ENCODE peak calls at places on chromosomes 11 and 22, in ten cellular contexts. One of them, this sample, is unnamed.

GRCh38 chr11:17865765-17866428 is 131.3 kb downstream of the KCNC1 start:
- DNase-seq in SK-N-SH: no peak
- DNase-seq in CD4-positive, alpha-beta T cell: no peak
- DNase-seq in AG04450: no peak
- DNase-seq in adrenal gland: no peak
- DNase-seq in cardiac muscle cell: peak; percentile 15
- DNase-seq in caudate nucleus: no peak
- DNase-seq in hepatocyte: no peak
- DNase-seq in PC-3: peak; percentile 22
- DNase-seq in heart right ventricle: peak; percentile 13
- DNase-seq in this sample: no peak

GRCh38 chr11:34792814-34793241 is 123.4 kb downstream of the APIP start:
- DNase-seq in SK-N-SH: no peak
- DNase-seq in CD4-positive, alpha-beta T cell: no peak
- DNase-seq in AG04450: no peak
- DNase-seq in adrenal gland: peak; percentile 38
- DNase-seq in cardiac muscle cell: no peak
- DNase-seq in caudate nucleus: peak; percentile 51
- DNase-seq in hepatocyte: no peak
- DNase-seq in PC-3: no peak
- DNase-seq in heart right ventricle: no peak
- DNase-seq in this sample: no peak

GRCh38 chr11:102451693-102452460 is 688 bp downstream of the TMEM123 start:
- DNase-seq in SK-N-SH: peak; percentile 80
- DNase-seq in CD4-positive, alpha-beta T cell: peak; percentile 81
- DNase-seq in AG04450: no peak
- DNase-seq in adrenal gland: peak; percentile 71
- DNase-seq in cardiac muscle cell: peak; percentile 72
- DNase-seq in caudate nucleus: peak; percentile 72
- DNase-seq in hepatocyte: peak; percentile 87
- DNase-seq in PC-3: peak; percentile 67
- DNase-seq in heart right ventricle: peak; percentile 58
- DNase-seq in this sample: peak; percentile 90

GRCh38 chr22:50622723-50623327 is 5.1 kb downstream of the ARSA start:
- DNase-seq in SK-N-SH: peak; percentile 12
- DNase-seq in CD4-positive, alpha-beta T cell: no peak
- DNase-seq in AG04450: no peak
- DNase-seq in adrenal gland: no peak
- DNase-seq in cardiac muscle cell: no peak
- DNase-seq in caudate nucleus: no peak
- DNase-seq in hepatocyte: no peak
- DNase-seq in PC-3: no peak
- DNase-seq in heart right ventricle: no peak
- DNase-seq in this sample: peak; percentile 87

GRCh38 chr11:9530901-9531625 is 42.4 kb upstream of the WEE1 start:
- DNase-seq in SK-N-SH: no peak
- DNase-seq in CD4-positive, alpha-beta T cell: no peak
- DNase-seq in AG04450: no peak
- DNase-seq in adrenal gland: no peak
- DNase-seq in cardiac muscle cell: no peak
- DNase-seq in caudate nucleus: no peak
- DNase-seq in hepatocyte: no peak
- DNase-seq in PC-3: no peak
- DNase-seq in heart right ventricle: no peak
- DNase-seq in this sample: no peak

GRCh38 chr22:33707581-33707980 is 212.7 kb downstream of the LARGE1 start:
- DNase-seq in SK-N-SH: no peak
- DNase-seq in CD4-positive, alpha-beta T cell: no peak
- DNase-seq in AG04450: no peak
- DNase-seq in adrenal gland: no peak
- DNase-seq in cardiac muscle cell: no peak
- DNase-seq in caudate nucleus: peak; percentile 2
- DNase-seq in hepatocyte: no peak
- DNase-seq in PC-3: no peak
- DNase-seq in heart right ventricle: no peak
- DNase-seq in this sample: no peak

GRCh38 chr11:127998421-127998820 is 588.9 kb downstream of the ETS1 start:
- DNase-seq in SK-N-SH: no peak
- DNase-seq in CD4-positive, alpha-beta T cell: no peak
- DNase-seq in AG04450: no peak
- DNase-seq in adrenal gland: no peak
- DNase-seq in cardiac muscle cell: no peak
- DNase-seq in caudate nucleus: no peak
- DNase-seq in hepatocyte: no peak
- DNase-seq in PC-3: peak; percentile 64
- DNase-seq in heart right ventricle: no peak
- DNase-seq in this sample: no peak

GRCh38 chr22:43011079-43011478 is 3.9 kb downstream of the PACSIN2 start:
- DNase-seq in SK-N-SH: no peak
- DNase-seq in CD4-positive, alpha-beta T cell: no peak
- DNase-seq in AG04450: no peak
- DNase-seq in adrenal gland: no peak
- DNase-seq in cardiac muscle cell: no peak
- DNase-seq in caudate nucleus: no peak
- DNase-seq in hepatocyte: peak; percentile 49
- DNase-seq in PC-3: no peak
- DNase-seq in heart right ventricle: no peak
- DNase-seq in this sample: no peak

GRCh38 chr22:37570661-37570976 is 9.3 kb downstream of the LGALS2 start:
- DNase-seq in SK-N-SH: no peak
- DNase-seq in CD4-positive, alpha-beta T cell: no peak
- DNase-seq in AG04450: no peak
- DNase-seq in adrenal gland: no peak
- DNase-seq in cardiac muscle cell: no peak
- DNase-seq in caudate nucleus: no peak
- DNase-seq in hepatocyte: no peak
- DNase-seq in PC-3: no peak
- DNase-seq in heart right ventricle: no peak
- DNase-seq in this sample: no peak

GRCh38 chr11:85626496-85626895 is 648 bp downstream of the DLG2 start:
- DNase-seq in SK-N-SH: no peak
- DNase-seq in CD4-positive, alpha-beta T cell: no peak
- DNase-seq in AG04450: no peak
- DNase-seq in adrenal gland: no peak
- DNase-seq in cardiac muscle cell: peak; percentile 10
- DNase-seq in caudate nucleus: no peak
- DNase-seq in hepatocyte: peak; percentile 10
- DNase-seq in PC-3: peak; percentile 22
- DNase-seq in heart right ventricle: no peak
- DNase-seq in this sample: no peak

GRCh38 chr22:48380016-48380665 is 1447.5 kb downstream of the BRD1 start:
- DNase-seq in SK-N-SH: no peak
- DNase-seq in CD4-positive, alpha-beta T cell: peak; percentile 20
- DNase-seq in AG04450: no peak
- DNase-seq in adrenal gland: no peak
- DNase-seq in cardiac muscle cell: no peak
- DNase-seq in caudate nucleus: no peak
- DNase-seq in hepatocyte: no peak
- DNase-seq in PC-3: no peak
- DNase-seq in heart right ventricle: no peak
- DNase-seq in this sample: no peak

GRCh38 chr22:36201630-36202312 is at the start of gene APOL4:
- DNase-seq in SK-N-SH: peak; percentile 61
- DNase-seq in CD4-positive, alpha-beta T cell: peak; percentile 6
- DNase-seq in AG04450: no peak
- DNase-seq in adrenal gland: peak; percentile 66
- DNase-seq in cardiac muscle cell: no peak
- DNase-seq in caudate nucleus: peak; percentile 13
- DNase-seq in hepatocyte: peak; percentile 56
- DNase-seq in PC-3: no peak
- DNase-seq in heart right ventricle: peak; percentile 92
- DNase-seq in this sample: peak; percentile 91

GRCh38 chr11:134126197-134126822 is 57.4 kb downstream of the JAM3 start:
- DNase-seq in SK-N-SH: peak; percentile 50
- DNase-seq in CD4-positive, alpha-beta T cell: no peak
- DNase-seq in AG04450: peak; percentile 82
- DNase-seq in adrenal gland: peak; percentile 88
- DNase-seq in cardiac muscle cell: no peak
- DNase-seq in caudate nucleus: peak; percentile 63
- DNase-seq in hepatocyte: peak; percentile 26
- DNase-seq in PC-3: peak; percentile 20
- DNase-seq in heart right ventricle: no peak
- DNase-seq in this sample: no peak

GRCh38 chr11:59891781-59892181 is 13.2 kb downstream of the OOSP3 start:
- DNase-seq in SK-N-SH: no peak
- DNase-seq in CD4-positive, alpha-beta T cell: no peak
- DNase-seq in AG04450: no peak
- DNase-seq in adrenal gland: no peak
- DNase-seq in cardiac muscle cell: peak; percentile 38
- DNase-seq in caudate nucleus: no peak
- DNase-seq in hepatocyte: peak; percentile 14
- DNase-seq in PC-3: no peak
- DNase-seq in heart right ventricle: peak; percentile 29
- DNase-seq in this sample: peak; percentile 26
- H3K27ac ChIP-seq in SK-N-SH: no peak overlapping the region
- H3K27ac ChIP-seq in CD4-positive, alpha-beta T cell: no peak overlapping the region
- H3K27ac ChIP-seq in AG04450: no peak overlapping the region
- H3K27ac ChIP-seq in adrenal gland: no peak overlapping the region
- H3K27ac ChIP-seq in cardiac muscle cell: no peak overlapping the region
- H3K27ac ChIP-seq in caudate nucleus: no peak overlapping the region
- H3K27ac ChIP-seq in hepatocyte: no peak overlapping the region
- H3K27ac ChIP-seq in PC-3: no peak overlapping the region
- H3K27ac ChIP-seq in heart right ventricle: no peak overlapping the region
- H3K27ac ChIP-seq in this sample: no peak overlapping the region

DNA sequence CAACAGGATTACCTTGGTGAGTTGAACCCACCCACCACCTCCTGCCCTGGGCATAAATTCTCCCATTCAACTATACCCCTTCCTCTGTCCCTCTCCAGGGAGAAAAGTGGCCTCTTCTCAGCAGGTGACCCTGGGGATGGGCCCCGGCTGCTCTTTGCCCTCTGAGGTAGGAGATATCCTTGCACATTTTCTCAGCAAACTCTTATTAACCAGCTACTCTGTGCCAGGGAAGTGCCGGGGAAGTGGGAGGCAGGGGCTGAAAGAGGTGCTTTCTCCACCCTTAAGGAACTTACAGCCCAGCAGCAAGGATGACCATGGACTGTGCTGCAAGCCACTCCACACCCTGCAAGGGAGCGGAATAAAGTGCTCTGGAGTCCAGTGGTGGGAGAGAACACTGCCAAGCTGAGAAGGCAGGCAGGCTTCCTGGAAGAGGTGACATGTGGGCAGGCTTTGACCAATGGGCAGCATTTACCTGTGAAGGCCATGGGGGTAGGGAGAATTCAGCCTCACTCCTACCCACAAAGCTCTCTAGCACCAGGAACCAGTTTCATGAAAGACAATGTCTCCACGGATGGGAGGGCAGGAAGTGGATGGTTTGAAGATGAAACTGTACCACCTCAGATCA is 21.9 kb upstream of the OAF start:
- DNase-seq in SK-N-SH: no peak
- DNase-seq in CD4-positive, alpha-beta T cell: no peak
- DNase-seq in AG04450: no peak
- DNase-seq in adrenal gland: no peak
- DNase-seq in cardiac muscle cell: no peak
- DNase-seq in caudate nucleus: no peak
- DNase-seq in hepatocyte: no peak
- DNase-seq in PC-3: no peak
- DNase-seq in heart right ventricle: no peak
- DNase-seq in this sample: no peak
- H3K27ac ChIP-seq in SK-N-SH: no peak overlapping the region
- H3K27ac ChIP-seq in CD4-positive, alpha-beta T cell: no peak overlapping the region
- H3K27ac ChIP-seq in AG04450: no peak overlapping the region
- H3K27ac ChIP-seq in adrenal gland: no peak overlapping the region
- H3K27ac ChIP-seq in cardiac muscle cell: no peak overlapping the region
- H3K27ac ChIP-seq in caudate nucleus: no peak overlapping the region
- H3K27ac ChIP-seq in hepatocyte: peak overlapping the region; percentile 98
- H3K27ac ChIP-seq in PC-3: no peak overlapping the region
- H3K27ac ChIP-seq in heart right ventricle: peak overlapping the region; percentile 71
- H3K27ac ChIP-seq in this sample: peak overlapping the region; percentile 30

GRCh38 chr11:19972637-19973036 is 187.6 kb downstream of the DBX1 start:
- DNase-seq in SK-N-SH: no peak
- DNase-seq in CD4-positive, alpha-beta T cell: no peak
- DNase-seq in AG04450: no peak
- DNase-seq in adrenal gland: no peak
- DNase-seq in cardiac muscle cell: no peak
- DNase-seq in caudate nucleus: no peak
- DNase-seq in hepatocyte: no peak
- DNase-seq in PC-3: no peak
- DNase-seq in heart right ventricle: no peak
- DNase-seq in this sample: no peak

GRCh38 chr11:19968860-19969259 is 191.4 kb downstream of the DBX1 start:
- DNase-seq in SK-N-SH: no peak
- DNase-seq in CD4-positive, alpha-beta T cell: no peak
- DNase-seq in AG04450: no peak
- DNase-seq in adrenal gland: no peak
- DNase-seq in cardiac muscle cell: no peak
- DNase-seq in caudate nucleus: no peak
- DNase-seq in hepatocyte: no peak
- DNase-seq in PC-3: no peak
- DNase-seq in heart right ventricle: no peak
- DNase-seq in this sample: no peak

GRCh38 chr11:19972091-19972490 is 188.2 kb downstream of the DBX1 start:
- DNase-seq in SK-N-SH: no peak
- DNase-seq in CD4-positive, alpha-beta T cell: no peak
- DNase-seq in AG04450: no peak
- DNase-seq in adrenal gland: no peak
- DNase-seq in cardiac muscle cell: no peak
- DNase-seq in caudate nucleus: no peak
- DNase-seq in hepatocyte: no peak
- DNase-seq in PC-3: no peak
- DNase-seq in heart right ventricle: no peak
- DNase-seq in this sample: no peak

GRCh38 chr11:19973136-19973635 is 187.1 kb downstream of the DBX1 start:
- DNase-seq in SK-N-SH: no peak
- DNase-seq in CD4-positive, alpha-beta T cell: no peak
- DNase-seq in AG04450: no peak
- DNase-seq in adrenal gland: no peak
- DNase-seq in cardiac muscle cell: no peak
- DNase-seq in caudate nucleus: no peak
- DNase-seq in hepatocyte: no peak
- DNase-seq in PC-3: no peak
- DNase-seq in heart right ventricle: no peak
- DNase-seq in this sample: no peak

DNA sequence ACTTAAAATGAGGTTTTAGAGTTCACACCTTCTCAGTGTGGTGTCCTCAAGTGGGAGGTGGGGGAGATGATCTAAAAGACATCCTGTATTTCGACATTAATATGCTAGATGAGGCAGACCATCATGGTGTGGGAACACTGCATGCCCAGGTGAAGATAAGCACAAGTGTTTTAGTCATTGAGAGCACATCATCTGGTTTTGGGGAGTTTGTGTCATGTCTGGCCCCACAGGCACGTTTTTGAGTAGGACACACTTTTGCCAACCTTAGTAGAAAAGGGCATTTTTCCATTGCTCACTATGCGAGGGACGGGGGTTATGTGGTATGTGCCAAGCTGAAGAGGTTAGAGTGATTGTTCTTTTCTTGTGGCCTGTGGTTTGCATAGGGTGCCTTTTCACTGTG is 189.3 kb downstream of the DBX1 start:
- DNase-seq in SK-N-SH: no peak
- DNase-seq in CD4-positive, alpha-beta T cell: no peak
- DNase-seq in AG04450: no peak
- DNase-seq in adrenal gland: no peak
- DNase-seq in cardiac muscle cell: no peak
- DNase-seq in caudate nucleus: no peak
- DNase-seq in hepatocyte: no peak
- DNase-seq in PC-3: no peak
- DNase-seq in heart right ventricle: no peak
- DNase-seq in this sample: no peak
- H3K27ac ChIP-seq in SK-N-SH: no peak overlapping the region
- H3K27ac ChIP-seq in CD4-positive, alpha-beta T cell: no peak overlapping the region
- H3K27ac ChIP-seq in AG04450: no peak overlapping the region
- H3K27ac ChIP-seq in adrenal gland: no peak overlapping the region
- H3K27ac ChIP-seq in cardiac muscle cell: no peak overlapping the region
- H3K27ac ChIP-seq in caudate nucleus: no peak overlapping the region
- H3K27ac ChIP-seq in hepatocyte: no peak overlapping the region
- H3K27ac ChIP-seq in PC-3: no peak overlapping the region
- H3K27ac ChIP-seq in heart right ventricle: no peak overlapping the region
- H3K27ac ChIP-seq in this sample: no peak overlapping the region

GRCh38 chr11:118899706-118900360 is 16.1 kb downstream of the CXCR5 start:
- DNase-seq in SK-N-SH: no peak
- DNase-seq in CD4-positive, alpha-beta T cell: no peak
- DNase-seq in AG04450: no peak
- DNase-seq in adrenal gland: no peak
- DNase-seq in cardiac muscle cell: no peak
- DNase-seq in caudate nucleus: no peak
- DNase-seq in hepatocyte: no peak
- DNase-seq in PC-3: no peak
- DNase-seq in heart right ventricle: no peak
- DNase-seq in this sample: peak; percentile 60
- H3K27ac ChIP-seq in SK-N-SH: no peak overlapping the region
- H3K27ac ChIP-seq in CD4-positive, alpha-beta T cell: peak overlapping the region; percentile 7
- H3K27ac ChIP-seq in AG04450: no peak overlapping the region
- H3K27ac ChIP-seq in adrenal gland: no peak overlapping the region
- H3K27ac ChIP-seq in cardiac muscle cell: no peak overlapping the region
- H3K27ac ChIP-seq in caudate nucleus: no peak overlapping the region
- H3K27ac ChIP-seq in hepatocyte: no peak overlapping the region
- H3K27ac ChIP-seq in PC-3: no peak overlapping the region
- H3K27ac ChIP-seq in heart right ventricle: no peak overlapping the region
- H3K27ac ChIP-seq in this sample: no peak overlapping the region